ENCODE peak calls at places on chromosome 1, in nine cellular contexts. F, Q, M, J, X, A, R, S and P are unnamed samples. For H3K27me3, the result is how much of the 10 kb centered on the place peaks cover.

GRCh38 chr1:3986686-3987218 is 86.7 kb upstream of the C1orf174 start:
- DNase-seq in F (no peak), Q (no peak), M (no peak), J (no peak), X (no peak), A (no peak), R (no peak), S (no peak), P (no peak)

GRCh38 chr1:200869753-200870391 is 2.9 kb upstream of the GPR25 start:
- DNase-seq in F (no peak), Q (no peak), M (no peak), J (no peak), X (no peak), A (no peak), R (no peak), S (no peak), P (no peak)

GRCh38 chr1:113396585-113396984 is 6.3 kb downstream of the MAGI3 start:
- DNase-seq in F (peak), Q (peak), M (no peak), J (no peak), X (no peak), A (no peak), R (no peak), S (peak), P (no peak)

GRCh38 chr1:234972411-234973191 is 156.0 kb downstream of the TOMM20 start:
- DNase-seq in F (no peak), Q (no peak), M (no peak), J (peak), X (no peak), A (no peak), R (no peak), S (no peak), P (peak)

GRCh38 chr1:15735304-15736034 is 589 bp upstream of the SLC25A34 start:
- DNase-seq in F (no peak), Q (no peak), M (no peak), J (no peak), X (peak), A (no peak), R (no peak), S (no peak), P (no peak)

GRCh38 chr1:33608825-33609400 is 136.5 kb downstream of the ZSCAN20 start:
- DNase-seq in F (no peak), Q (no peak), M (no peak), J (no peak), X (no peak), A (no peak), R (no peak), S (no peak), P (no peak)

GRCh38 chr1:62882161-62882560 is 98.2 kb downstream of the ATG4C start:
- DNase-seq in F (no peak), Q (no peak), M (no peak), J (no peak), X (no peak), A (no peak), R (no peak), S (peak), P (no peak)

GRCh38 chr1:53890522-53890941 is 935 bp upstream of the YIPF1 start:
- DNase-seq in F (no peak), Q (no peak), M (no peak), J (no peak), X (no peak), A (no peak), R (peak), S (peak), P (no peak)

GRCh38 chr1:54986025-54986424 is 5.6 kb downstream of the TMEM61 start:
- DNase-seq in F (no peak), Q (no peak), M (no peak), J (no peak), X (no peak), A (no peak), R (no peak), S (no peak), P (no peak)

GRCh38 chr1:175273656-175274055 is 81.1 kb upstream of the KIAA0040 start:
- DNase-seq in F (no peak), Q (no peak), M (no peak), J (no peak), X (no peak), A (peak), R (peak), S (no peak), P (no peak)

GRCh38 chr1:208235983-208236761 is 8.0 kb downstream of the PLXNA2 start:
- DNase-seq in F (peak), Q (no peak), M (peak), J (peak), X (no peak), A (peak), R (no peak), S (no peak), P (peak)

GRCh38 chr1:225461533-225462428 is 33.9 kb upstream of the LBR start:
- DNase-seq in F (no peak), Q (no peak), M (no peak), J (no peak), X (no peak), A (no peak), R (no peak), S (no peak), P (no peak)

DNA sequence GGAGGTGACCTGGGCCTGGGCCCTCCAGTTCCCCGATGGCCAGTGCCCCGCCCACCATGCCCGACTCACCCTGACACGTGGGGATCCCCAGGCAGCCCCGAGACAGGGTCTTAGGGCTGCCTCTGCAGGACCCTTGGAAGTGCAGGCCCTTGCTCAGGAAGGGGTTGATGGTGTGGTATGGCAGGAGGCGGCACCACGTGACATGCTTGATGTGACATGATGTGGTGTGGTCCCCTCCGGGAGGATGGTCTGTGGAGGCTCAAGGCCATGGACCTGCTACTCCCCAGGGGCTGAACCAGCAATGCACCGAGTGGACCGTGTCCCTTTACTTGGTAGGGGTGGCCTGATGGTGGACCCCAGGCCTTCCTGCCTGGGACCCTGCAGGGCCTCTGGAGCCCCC is 21.9 kb upstream of the PLCH2 start:
- DNase-seq in F (no peak), Q (no peak), M (no peak), J (no peak), X (no peak), A (no peak), R (no peak), S (no peak), P (no peak)
- H3K27me3 ChIP-seq in F (under half), Q (under half), M (half or more), J (under half), X (under half), A (half or more), R (half or more), S (under half), P (under half)

GRCh38 chr1:48552420-48552819 is 80.4 kb upstream of the SPATA6 start:
- DNase-seq in F (no peak), Q (peak), M (no peak), J (no peak), X (no peak), A (no peak), R (peak), S (peak), P (no peak)
- TF ChIP-seq CTCF in F (no peak), Q (peak), M (peak), J (no peak), X (peak), A (no peak), R (peak), S (peak), P (no peak)

GRCh38 chr1:23577056-23577985 is 18.0 kb upstream of the ID3 start:
- DNase-seq in F (peak), Q (peak), M (no peak), J (peak), X (no peak), A (peak), R (peak), S (peak), P (no peak)
- H3K4me3 ChIP-seq in F (peak), Q (peak), M (peak), J (no peak), X (no peak), A (peak), R (peak), S (no peak), P (peak)

GRCh38 chr1:180565472-180565871 is 6.7 kb downstream of the OVAAL start:
- DNase-seq in F (no peak), Q (no peak), M (no peak), J (no peak), X (no peak), A (no peak), R (no peak), S (no peak), P (no peak)

GRCh38 chr1:180560200-180560867 is 1.6 kb downstream of the OVAAL start:
- DNase-seq in F (no peak), Q (no peak), M (no peak), J (no peak), X (no peak), A (no peak), R (no peak), S (no peak), P (no peak)

GRCh38 chr1:180560868-180561600 is 2.3 kb downstream of the OVAAL start:
- DNase-seq in F (no peak), Q (peak), M (no peak), J (no peak), X (no peak), A (no peak), R (no peak), S (peak), P (no peak)

GRCh38 chr1:180563013-180563827 is 4.5 kb downstream of the OVAAL start:
- DNase-seq in F (peak), Q (no peak), M (no peak), J (no peak), X (no peak), A (no peak), R (no peak), S (peak), P (no peak)

DNA sequence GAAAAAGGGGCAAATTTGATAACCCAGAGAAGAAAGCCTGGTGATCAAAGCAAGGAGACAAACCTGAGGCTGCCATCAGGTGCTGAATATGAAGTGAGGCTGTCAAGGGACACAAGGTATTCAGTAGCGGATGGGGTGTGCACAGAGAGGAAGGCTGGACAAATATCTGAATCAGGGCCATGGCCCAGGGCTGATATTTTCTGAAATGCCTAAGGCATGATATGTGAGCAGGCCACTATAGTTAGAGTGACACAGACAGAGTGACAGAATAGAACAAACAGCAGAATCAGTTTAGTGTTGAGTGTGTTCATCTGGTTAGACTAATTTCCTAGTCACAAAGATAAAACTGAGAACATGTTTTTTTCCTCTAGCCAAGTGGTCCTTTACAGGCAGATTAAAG is 3.8 kb downstream of the OVAAL start:
- DNase-seq in F (no peak), Q (no peak), M (no peak), J (no peak), X (no peak), A (no peak), R (no peak), S (no peak), P (no peak)
- H3K27me3 ChIP-seq in F (under half), Q (under half), M (under half), J (under half), X (under half), A (under half), R (under half), S (under half), P (under half)